ENCODE peak calls at places on chromosomes 12 and 14, in nine cellular contexts. Q is adrenal gland, Y is IMR-90, P is fibroblast of the aortic adventitia, K is kidney epithelial cell, I is cardiac fibroblast, W is foreskin fibroblast, L is Calu3, J is Panc1. V is an unnamed sample.

GRCh38 chr14:95903616-95904107 is 27.0 kb downstream of the TUNAR start:
- DNase-seq in L (no peak), I (no peak), P (no peak), W (no peak), K (no peak), Q (no peak), Y (no peak), J (no peak), V (no peak)

GRCh38 chr12:56029166-56029519 is 8.3 kb downstream of the IKZF4 start:
- DNase-seq in J (no peak), I (peak; percentile 75), P (peak; percentile 88), Q (peak; percentile 73), W (peak; percentile 68), L (no peak), K (no peak), Y (peak; percentile 67), V (no peak)

GRCh38 chr12:19971396-19971802 is 396.9 kb upstream of the PDE3A start:
- DNase-seq in Y (no peak), L (peak; percentile 88), K (peak; percentile 90), J (no peak), Q (no peak), W (no peak), I (peak; percentile 41), P (peak; percentile 50), V (no peak)

GRCh38 chr12:84397279-84397678 is 515.3 kb downstream of the SLC6A15 start:
- DNase-seq in P (peak; percentile 18), W (no peak), L (no peak), Y (no peak), I (peak; percentile 7), Q (no peak), K (no peak), J (no peak), V (no peak)

GRCh38 chr12:6538420-6539275 is 4.3 kb downstream of the GAPDH start:
- DNase-seq in J (no peak), P (peak; percentile 59), I (peak; percentile 51), Q (no peak), L (no peak), K (no peak), Y (peak; percentile 60), W (peak; percentile 63), V (no peak)

GRCh38 chr12:124778411-124778810 is 85.3 kb downstream of the SCARB1 start:
- DNase-seq in Q (peak; percentile 47), W (no peak), L (no peak), P (no peak), I (no peak), J (no peak), K (no peak), Y (no peak), V (no peak)

GRCh38 chr14:62409909-62410308 is 635.3 kb downstream of the KCNH5 start:
- DNase-seq in I (peak; percentile 11), J (peak; percentile 15), L (no peak), W (peak; percentile 16), Q (no peak), Y (peak; percentile 80), P (peak; percentile 36), K (no peak), V (no peak)

GRCh38 chr14:39217214-39217879 is 16.4 kb upstream of the MIA2 start:
- DNase-seq in Q (no peak), K (no peak), P (no peak), Y (no peak), W (no peak), I (no peak), L (no peak), J (no peak), V (no peak)

GRCh38 chr12:102061096-102061555 is 665 bp downstream of the WASHC3 start:
- DNase-seq in J (no peak), L (no peak), K (no peak), I (no peak), Q (no peak), W (no peak), Y (peak; percentile 1), P (peak; percentile 26), V (no peak)

GRCh38 chr12:531951-532585 is 72.3 kb downstream of the B4GALNT3 start:
- DNase-seq in I (no peak), W (no peak), J (no peak), L (no peak), K (no peak), Y (no peak), P (no peak), Q (no peak), V (no peak)

GRCh38 chr12:117026343-117026742 is 72.9 kb downstream of the TESC start:
- DNase-seq in Q (no peak), W (no peak), L (no peak), Y (no peak), J (no peak), P (no peak), I (no peak), K (no peak), V (no peak)

GRCh38 chr14:59483360-59483759 is 848 bp downstream of the L3HYPDH start:
- DNase-seq in P (peak; percentile 80), Y (peak; percentile 84), J (peak; percentile 1), L (no peak), K (peak; percentile 38), W (peak; percentile 46), I (peak; percentile 65), Q (peak; percentile 49), V (no peak)

GRCh38 chr12:54968181-54968730 is 16.3 kb downstream of the TESPA1 start:
- DNase-seq in W (no peak), Q (no peak), P (no peak), Y (no peak), J (no peak), K (no peak), I (no peak), L (no peak), V (no peak)

GRCh38 chr12:6462234-6462995 is 8.1 kb downstream of the VAMP1 start:
- DNase-seq in J (no peak), I (no peak), P (no peak), L (no peak), Y (no peak), K (no peak), W (no peak), Q (no peak), V (no peak)

GRCh38 chr12:66683822-66684221 is 4.9 kb upstream of the GRIP1 start:
- DNase-seq in Y (no peak), J (no peak), I (no peak), W (no peak), L (no peak), Q (no peak), P (no peak), K (no peak), V (no peak)

GRCh38 chr12:105348561-105348960 is 18.1 kb downstream of the C12orf75 start:
- DNase-seq in P (no peak), Q (no peak), J (no peak), I (no peak), Y (no peak), W (no peak), K (no peak), L (no peak), V (no peak)

GRCh38 chr14:101230851-101231550 is 327.5 kb upstream of the RTL1 start:
- DNase-seq in I (no peak), J (no peak), P (no peak), L (no peak), Y (no peak), Q (no peak), K (no peak), W (no peak), V (no peak)

GRCh38 chr12:106682594-106683234 is 91.8 kb upstream of the RIC8B start:
- DNase-seq in Q (no peak), W (peak; percentile 0), I (peak; percentile 72), L (no peak), J (no peak), Y (peak; percentile 15), K (no peak), P (peak; percentile 51), V (no peak)

GRCh38 chr14:75736845-75737485 is 75.9 kb downstream of the TTLL5 start:
- DNase-seq in I (no peak), P (no peak), J (no peak), K (no peak), Q (no peak), L (no peak), W (no peak), Y (no peak), V (no peak)

GRCh38 chr12:112340983-112341840 is 41.0 kb downstream of the HECTD4 start:
- DNase-seq in K (no peak), P (no peak), Y (no peak), W (no peak), Q (no peak), I (no peak), L (no peak), J (no peak), V (no peak)

GRCh38 chr12:65607271-65607880 is 216.9 kb upstream of the HMGA2 start:
- DNase-seq in Y (no peak), J (no peak), K (no peak), W (no peak), L (peak; percentile 29), Q (no peak), I (no peak), P (no peak), V (no peak)

V was measured in CD4-positive, alpha-beta T cell.